ENCODE peak calls at places on chromosomes 4 and X, in nine cellular contexts. P is osteocyte; Q is myocyte; L is left colon; A is NCI-H1092; U is HT1080; W is stimulated activated CD4-positive, alpha-beta T cell treated with anti-CD3 and anti-CD28 coated beads, Interleukin-2, amount 100 ng/mL, for 24 hours; O is head of caudate nucleus; X is EL. Y is an unnamed sample.

GRCh38 chr4:181822005-181822375 is 421.2 kb upstream of the TENM3 start:
- DNase-seq in X (peak; percentile 16), W (no peak), O (no peak), Q (peak; percentile 37), U (no peak), L (no peak), P (no peak), A (peak; percentile 45), Y (no peak)

GRCh38 chr4:145912391-145912790 is 26.2 kb downstream of the ZNF827 start:
- DNase-seq in U (no peak), W (no peak), A (no peak), Q (no peak), O (no peak), P (no peak), L (no peak), X (no peak), Y (no peak)

GRCh38 chr4:171266666-171267065 is 546.5 kb upstream of the GALNTL6 start:
- DNase-seq in P (no peak), X (no peak), L (no peak), Q (no peak), O (no peak), U (peak; percentile 10), A (no peak), W (no peak), Y (no peak)

GRCh38 chrX:44175455-44175854 is 168.0 kb downstream of the EFHC2 start:
- DNase-seq in W (no peak), L (no peak), Q (no peak), A (no peak), O (no peak), P (no peak), X (no peak), U (no peak), Y (no peak)

GRCh38 chr4:113157086-113157857 is 107.8 kb downstream of the ANK2 start:
- DNase-seq in P (no peak), Q (peak; percentile 59), U (peak; percentile 26), L (no peak), X (no peak), O (no peak), A (no peak), W (no peak), Y (no peak)

GRCh38 chr4:149291463-149291862 is 524.2 kb downstream of the IQCM start:
- DNase-seq in W (no peak), A (no peak), O (no peak), U (peak; percentile 13), P (no peak), X (peak; percentile 52), L (no peak), Q (peak; percentile 27), Y (peak; percentile 59)

GRCh38 chr4:55358668-55359067 is 12.6 kb downstream of the SRD5A3 start:
- DNase-seq in O (no peak), A (no peak), X (peak; percentile 76), W (no peak), P (no peak), U (peak; percentile 71), L (no peak), Q (peak; percentile 75), Y (peak; percentile 83)

GRCh38 chr4:158805628-158806471 is 37.0 kb downstream of the FNIP2 start:
- DNase-seq in L (no peak), X (no peak), U (no peak), A (no peak), Q (no peak), P (no peak), O (no peak), W (no peak), Y (peak; percentile 76)

GRCh38 chr4:182695842-182696241 is 221.3 kb downstream of the DCTD start:
- DNase-seq in Q (no peak), W (no peak), L (no peak), X (no peak), U (no peak), A (no peak), P (no peak), O (no peak), Y (no peak)

GRCh38 chr4:182413550-182413949 is 170.3 kb downstream of the TENM3 start:
- DNase-seq in O (no peak), Q (no peak), U (no peak), X (no peak), L (no peak), W (no peak), P (no peak), A (no peak), Y (no peak)

GRCh38 chr4:156771171-156771837 is 200.3 kb downstream of the PDGFC start:
- DNase-seq in L (no peak), W (no peak), U (peak; percentile 93), O (no peak), X (peak; percentile 74), Q (peak; percentile 95), P (no peak), A (no peak), Y (peak; percentile 85)

GRCh38 chr4:137032242-137032641 is 500.1 kb downstream of the PCDH18 start:
- DNase-seq in Q (peak; percentile 96), A (peak; percentile 95), O (no peak), L (no peak), X (peak; percentile 0), W (no peak), P (no peak), U (no peak), Y (no peak)

GRCh38 chr4:53763813-53764597 is 172.7 kb upstream of the LNX1 start:
- DNase-seq in W (no peak), P (no peak), L (no peak), A (no peak), X (peak; percentile 91), O (no peak), Q (peak; percentile 11), U (peak; percentile 34), Y (peak; percentile 25)

GRCh38 chr4:184409911-184410692 is 64.2 kb downstream of the IRF2 start:
- DNase-seq in Q (no peak), X (no peak), A (no peak), P (no peak), L (no peak), U (no peak), O (no peak), W (peak; percentile 19), Y (no peak)

GRCh38 chrX:76279007-76279406 is 106.1 kb downstream of the PBDC1 start:
- DNase-seq in W (peak; percentile 29), P (no peak), Q (peak; percentile 58), O (peak; percentile 47), A (peak; percentile 28), L (no peak), X (peak; percentile 38), U (peak; percentile 8), Y (peak; percentile 67)

GRCh38 chr4:37490391-37491347 is 195.5 kb downstream of the RELL1 start:
- DNase-seq in L (no peak), X (no peak), W (no peak), Q (no peak), A (no peak), P (no peak), O (no peak), U (no peak), Y (no peak)

GRCh38 chr4:628821-629635 is 3.7 kb downstream of the PDE6B start:
- DNase-seq in L (peak; percentile 17), U (no peak), O (no peak), Q (no peak), W (no peak), X (no peak), A (no peak), P (no peak), Y (no peak)

GRCh38 chr4:142315999-142316398 is 530.1 kb downstream of the INPP4B start:
- DNase-seq in U (no peak), P (no peak), L (no peak), A (no peak), O (no peak), Q (no peak), W (no peak), X (no peak), Y (no peak)

GRCh38 chrX:137195991-137196390 is 162.2 kb upstream of the GPR101 start:
- DNase-seq in O (no peak), Q (peak; percentile 0), A (no peak), X (peak; percentile 3), P (no peak), U (peak; percentile 79), L (no peak), W (no peak), Y (peak; percentile 89)

GRCh38 chr4:32884198-32884597 is 2164.0 kb downstream of the PCDH7 start:
- DNase-seq in U (peak; percentile 40), X (no peak), O (no peak), Q (no peak), A (no peak), W (no peak), P (no peak), L (no peak), Y (peak; percentile 32)

GRCh38 chr4:148214529-148215166 is 227.6 kb downstream of the NR3C2 start:
- DNase-seq in X (no peak), P (no peak), A (no peak), Q (peak; percentile 89), O (peak; percentile 30), U (no peak), W (no peak), L (no peak), Y (no peak)